ENCODE peak calls at places on chromosomes 11 and 22, in five cellular contexts. One of them, this sample, is unnamed.

GRCh38 chr11:65613091-65613928 is 711 bp downstream of the MAP3K11 start:
- DNase-seq in fibroblast of villous mesenchyme: no peak
- DNase-seq in astrocyte of the spinal cord: no peak
- DNase-seq in neural progenitor cell: peak
- DNase-seq in GM23248: peak
- DNase-seq in this sample: no peak

GRCh38 chr22:48431014-48431413 is 1396.7 kb downstream of the BRD1 start:
- DNase-seq in astrocyte of the spinal cord: no peak
- DNase-seq in fibroblast of villous mesenchyme: no peak
- DNase-seq in neural progenitor cell: no peak
- DNase-seq in GM23248: no peak
- DNase-seq in this sample: no peak

GRCh38 chr22:25403752-25404471 is 160.6 kb upstream of the GRK3 start:
- DNase-seq in fibroblast of villous mesenchyme: peak
- DNase-seq in astrocyte of the spinal cord: peak
- DNase-seq in GM23248: peak
- DNase-seq in neural progenitor cell: peak
- DNase-seq in this sample: no peak

GRCh38 chr22:30386960-30387848 is at the start of gene RNF215:
- DNase-seq in GM23248: peak
- DNase-seq in neural progenitor cell: peak
- DNase-seq in fibroblast of villous mesenchyme: peak
- DNase-seq in astrocyte of the spinal cord: peak
- DNase-seq in this sample: peak

GRCh38 chr22:47826016-47826415 is 1063.6 kb downstream of the TBC1D22A start:
- DNase-seq in GM23248: no peak
- DNase-seq in fibroblast of villous mesenchyme: no peak
- DNase-seq in neural progenitor cell: no peak
- DNase-seq in astrocyte of the spinal cord: no peak
- DNase-seq in this sample: no peak

GRCh38 chr22:46007848-46008261 is 30.9 kb upstream of the WNT7B start:
- DNase-seq in astrocyte of the spinal cord: peak
- DNase-seq in neural progenitor cell: no peak
- DNase-seq in GM23248: peak
- DNase-seq in fibroblast of villous mesenchyme: peak
- DNase-seq in this sample: no peak

GRCh38 chr11:8225589-8226036 is 38.1 kb downstream of the LMO1 start:
- DNase-seq in fibroblast of villous mesenchyme: peak
- DNase-seq in astrocyte of the spinal cord: peak
- DNase-seq in GM23248: peak
- DNase-seq in neural progenitor cell: peak
- DNase-seq in this sample: peak

GRCh38 chr22:29716814-29717213 is 3.0 kb upstream of the CABP7 start:
- DNase-seq in fibroblast of villous mesenchyme: peak
- DNase-seq in astrocyte of the spinal cord: peak
- DNase-seq in neural progenitor cell: peak
- DNase-seq in GM23248: peak
- DNase-seq in this sample: no peak

GRCh38 chr22:22841598-22841997 is 46.0 kb upstream of the IGLL5 start:
- DNase-seq in astrocyte of the spinal cord: no peak
- DNase-seq in GM23248: no peak
- DNase-seq in fibroblast of villous mesenchyme: no peak
- DNase-seq in neural progenitor cell: no peak
- DNase-seq in this sample: no peak

GRCh38 chr22:23696326-23696851 is 5.6 kb downstream of the RGL4 start:
- DNase-seq in astrocyte of the spinal cord: peak
- DNase-seq in GM23248: no peak
- DNase-seq in neural progenitor cell: no peak
- DNase-seq in fibroblast of villous mesenchyme: no peak
- DNase-seq in this sample: peak

GRCh38 chr11:57180141-57180561 is 1.6 kb upstream of the LRRC55 start:
- DNase-seq in neural progenitor cell: peak
- DNase-seq in fibroblast of villous mesenchyme: no peak
- DNase-seq in GM23248: no peak
- DNase-seq in astrocyte of the spinal cord: no peak
- DNase-seq in this sample: no peak
- H3K4me3 ChIP-seq in neural progenitor cell: peak
- H3K4me3 ChIP-seq in fibroblast of villous mesenchyme: no peak
- H3K4me3 ChIP-seq in GM23248: no peak
- H3K4me3 ChIP-seq in astrocyte of the spinal cord: no peak
- H3K4me3 ChIP-seq in this sample: no peak

DNA sequence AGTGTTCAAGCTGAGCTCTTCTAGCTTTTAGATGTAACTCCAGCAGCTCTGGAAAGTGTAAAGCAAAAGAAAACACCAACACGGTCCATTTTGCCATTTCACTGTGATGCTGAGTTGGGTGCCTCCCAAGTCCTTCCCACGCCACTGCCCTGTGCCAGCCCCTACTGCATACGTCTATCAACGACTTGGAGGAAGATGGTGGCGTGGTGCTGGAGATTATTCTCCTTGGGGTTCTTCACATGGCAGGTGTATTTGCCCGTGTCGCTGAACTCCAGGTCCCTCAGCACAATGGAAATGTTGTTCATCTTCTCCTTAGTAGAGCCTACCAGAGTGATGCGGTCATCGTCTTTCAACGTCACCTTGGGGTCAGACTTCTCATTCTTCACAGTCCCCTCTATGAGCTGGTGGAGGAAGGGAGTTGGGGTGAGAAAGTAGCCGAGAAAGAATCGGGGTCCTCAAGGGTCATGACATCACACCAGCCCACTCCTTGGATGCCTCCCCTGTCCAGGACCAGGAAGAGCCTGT is 8.9 kb downstream of the SCN4B start:
- DNase-seq in astrocyte of the spinal cord: no peak
- DNase-seq in fibroblast of villous mesenchyme: no peak
- DNase-seq in GM23248: no peak
- DNase-seq in neural progenitor cell: no peak
- DNase-seq in this sample: no peak
- H3K4me3 ChIP-seq in astrocyte of the spinal cord: no peak
- H3K4me3 ChIP-seq in fibroblast of villous mesenchyme: no peak
- H3K4me3 ChIP-seq in GM23248: no peak
- H3K4me3 ChIP-seq in neural progenitor cell: no peak
- H3K4me3 ChIP-seq in this sample: no peak

DNA sequence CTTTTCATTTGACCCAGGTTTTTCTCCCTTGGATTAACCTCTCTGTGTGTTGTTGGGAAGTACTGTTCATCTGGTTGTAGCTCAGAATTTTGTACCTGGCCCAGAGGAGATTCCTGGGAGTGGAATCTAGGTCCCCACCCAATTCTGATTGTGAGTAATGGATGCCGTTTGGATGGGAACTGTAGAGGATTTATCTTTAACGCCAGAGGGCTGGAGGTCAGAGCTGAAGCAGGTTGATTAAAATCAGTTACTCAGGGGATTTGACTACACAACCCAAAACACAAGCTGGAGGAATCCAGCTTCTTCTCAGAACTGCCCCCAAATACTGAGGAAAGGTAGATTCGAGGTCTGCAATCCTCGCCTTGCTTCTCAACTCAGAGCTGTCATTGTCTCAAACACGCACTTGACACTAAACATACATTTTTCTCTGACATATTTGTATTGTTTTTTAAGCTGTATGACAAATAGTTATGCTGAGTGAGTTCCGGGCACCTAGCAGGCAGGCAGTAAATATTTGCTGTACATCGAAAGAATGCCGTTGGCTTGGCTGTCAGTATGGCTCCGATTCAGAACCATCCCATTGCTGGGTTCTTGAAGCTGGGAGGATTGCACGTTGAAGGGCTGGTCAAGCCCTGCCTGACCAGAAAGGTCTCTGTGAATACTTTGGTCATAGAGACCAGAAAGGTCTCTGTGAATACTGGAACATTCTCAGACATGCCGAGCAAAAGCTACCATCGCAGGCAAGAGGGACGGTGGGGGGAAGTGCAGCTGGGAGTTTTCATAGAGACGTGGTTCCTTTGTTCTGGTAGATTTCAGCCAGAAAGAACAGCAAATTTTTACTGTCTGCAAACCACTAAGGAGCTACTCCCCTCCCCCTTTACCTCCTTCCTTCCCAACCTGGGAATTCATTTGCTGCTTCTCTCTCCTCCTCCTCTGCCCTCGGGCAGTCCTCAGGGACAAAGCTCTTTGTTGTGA is 202.0 kb upstream of the SORL1-AS1 start:
- DNase-seq in GM23248: peak
- DNase-seq in neural progenitor cell: no peak
- DNase-seq in astrocyte of the spinal cord: no peak
- DNase-seq in fibroblast of villous mesenchyme: peak
- DNase-seq in this sample: no peak
- H3K4me3 ChIP-seq in GM23248: peak
- H3K4me3 ChIP-seq in neural progenitor cell: peak
- H3K4me3 ChIP-seq in astrocyte of the spinal cord: peak
- H3K4me3 ChIP-seq in fibroblast of villous mesenchyme: peak
- H3K4me3 ChIP-seq in this sample: peak

GRCh38 chr22:37546436-37547248 is 13.6 kb upstream of the CDC42EP1 start:
- DNase-seq in astrocyte of the spinal cord: peak
- DNase-seq in GM23248: peak
- DNase-seq in fibroblast of villous mesenchyme: peak
- DNase-seq in neural progenitor cell: peak
- DNase-seq in this sample: no peak
- H3K4me3 ChIP-seq in astrocyte of the spinal cord: no peak
- H3K4me3 ChIP-seq in GM23248: no peak
- H3K4me3 ChIP-seq in fibroblast of villous mesenchyme: no peak
- H3K4me3 ChIP-seq in neural progenitor cell: peak
- H3K4me3 ChIP-seq in this sample: no peak